ENCODE peak calls at places on chromosomes 2 and 18, in seven cellular contexts. One of them, this sample, is unnamed.

GRCh38 chr2:10655074-10655840 is 34.5 kb downstream of the NOL10 start:
- DNase-seq in Caki2: no peak
- DNase-seq in activated T-helper 9 cell treated with anti-CD3 and anti-CD28 coated beads, Interleukin-2, amount 50 U/mL, for 16 hours: no peak
- DNase-seq in GM20000: no peak
- DNase-seq in stimulated activated CD8-positive, alpha-beta memory T cell treated with anti-CD3 and anti-CD28 coated beads, Interleukin-15, amount 100 ng/mL, for 1 hour: no peak
- DNase-seq in Kasumi-1: no peak
- DNase-seq in SW480: no peak
- DNase-seq in this sample: no peak

GRCh38 chr2:217691920-217692666 is 310.7 kb downstream of the TNS1 start:
- DNase-seq in Caki2: no peak
- DNase-seq in activated T-helper 9 cell treated with anti-CD3 and anti-CD28 coated beads, Interleukin-2, amount 50 U/mL, for 16 hours: no peak
- DNase-seq in GM20000: no peak
- DNase-seq in stimulated activated CD8-positive, alpha-beta memory T cell treated with anti-CD3 and anti-CD28 coated beads, Interleukin-15, amount 100 ng/mL, for 1 hour: no peak
- DNase-seq in Kasumi-1: no peak
- DNase-seq in SW480: no peak
- DNase-seq in this sample: no peak

GRCh38 chr2:223020971-223021675 is 30.9 kb upstream of the KCNE4 start:
- DNase-seq in Caki2: no peak
- DNase-seq in activated T-helper 9 cell treated with anti-CD3 and anti-CD28 coated beads, Interleukin-2, amount 50 U/mL, for 16 hours: no peak
- DNase-seq in GM20000: no peak
- DNase-seq in stimulated activated CD8-positive, alpha-beta memory T cell treated with anti-CD3 and anti-CD28 coated beads, Interleukin-15, amount 100 ng/mL, for 1 hour: no peak
- DNase-seq in Kasumi-1: no peak
- DNase-seq in SW480: no peak
- DNase-seq in this sample: peak; percentile 34

GRCh38 chr2:121866789-121867188 is 111.3 kb downstream of the TSN start:
- DNase-seq in Caki2: no peak
- DNase-seq in activated T-helper 9 cell treated with anti-CD3 and anti-CD28 coated beads, Interleukin-2, amount 50 U/mL, for 16 hours: no peak
- DNase-seq in GM20000: no peak
- DNase-seq in stimulated activated CD8-positive, alpha-beta memory T cell treated with anti-CD3 and anti-CD28 coated beads, Interleukin-15, amount 100 ng/mL, for 1 hour: no peak
- DNase-seq in Kasumi-1: no peak
- DNase-seq in SW480: no peak
- DNase-seq in this sample: peak; percentile 12

GRCh38 chr2:112793449-112793978 is 9.2 kb upstream of the IL1A start:
- DNase-seq in Caki2: no peak
- DNase-seq in activated T-helper 9 cell treated with anti-CD3 and anti-CD28 coated beads, Interleukin-2, amount 50 U/mL, for 16 hours: no peak
- DNase-seq in GM20000: no peak
- DNase-seq in stimulated activated CD8-positive, alpha-beta memory T cell treated with anti-CD3 and anti-CD28 coated beads, Interleukin-15, amount 100 ng/mL, for 1 hour: no peak
- DNase-seq in Kasumi-1: peak; percentile 22
- DNase-seq in SW480: no peak
- DNase-seq in this sample: peak; percentile 35

GRCh38 chr2:174495365-174496012 is 8.7 kb upstream of the GPR155 start:
- DNase-seq in Caki2: no peak
- DNase-seq in activated T-helper 9 cell treated with anti-CD3 and anti-CD28 coated beads, Interleukin-2, amount 50 U/mL, for 16 hours: no peak
- DNase-seq in GM20000: no peak
- DNase-seq in stimulated activated CD8-positive, alpha-beta memory T cell treated with anti-CD3 and anti-CD28 coated beads, Interleukin-15, amount 100 ng/mL, for 1 hour: no peak
- DNase-seq in Kasumi-1: no peak
- DNase-seq in SW480: no peak
- DNase-seq in this sample: no peak

GRCh38 chr2:216279459-216279858 is 92.8 kb downstream of the MARCHF4 start:
- DNase-seq in Caki2: no peak
- DNase-seq in activated T-helper 9 cell treated with anti-CD3 and anti-CD28 coated beads, Interleukin-2, amount 50 U/mL, for 16 hours: no peak
- DNase-seq in GM20000: no peak
- DNase-seq in stimulated activated CD8-positive, alpha-beta memory T cell treated with anti-CD3 and anti-CD28 coated beads, Interleukin-15, amount 100 ng/mL, for 1 hour: no peak
- DNase-seq in Kasumi-1: no peak
- DNase-seq in SW480: no peak
- DNase-seq in this sample: peak; percentile 46

GRCh38 chr2:45585267-45585861 is 25.7 kb downstream of the SRBD1 start:
- DNase-seq in Caki2: peak; percentile 48
- DNase-seq in activated T-helper 9 cell treated with anti-CD3 and anti-CD28 coated beads, Interleukin-2, amount 50 U/mL, for 16 hours: no peak
- DNase-seq in GM20000: peak; percentile 22
- DNase-seq in stimulated activated CD8-positive, alpha-beta memory T cell treated with anti-CD3 and anti-CD28 coated beads, Interleukin-15, amount 100 ng/mL, for 1 hour: no peak
- DNase-seq in Kasumi-1: peak; percentile 59
- DNase-seq in SW480: peak; percentile 30
- DNase-seq in this sample: peak; percentile 64

GRCh38 chr2:168529900-168530561 is 74.0 kb downstream of the CERS6 start:
- DNase-seq in Caki2: no peak
- DNase-seq in activated T-helper 9 cell treated with anti-CD3 and anti-CD28 coated beads, Interleukin-2, amount 50 U/mL, for 16 hours: no peak
- DNase-seq in GM20000: no peak
- DNase-seq in stimulated activated CD8-positive, alpha-beta memory T cell treated with anti-CD3 and anti-CD28 coated beads, Interleukin-15, amount 100 ng/mL, for 1 hour: no peak
- DNase-seq in Kasumi-1: no peak
- DNase-seq in SW480: no peak
- DNase-seq in this sample: no peak

GRCh38 chr18:13261658-13262357 is 43.2 kb downstream of the LDLRAD4 start:
- DNase-seq in Caki2: no peak
- DNase-seq in activated T-helper 9 cell treated with anti-CD3 and anti-CD28 coated beads, Interleukin-2, amount 50 U/mL, for 16 hours: no peak
- DNase-seq in GM20000: no peak
- DNase-seq in stimulated activated CD8-positive, alpha-beta memory T cell treated with anti-CD3 and anti-CD28 coated beads, Interleukin-15, amount 100 ng/mL, for 1 hour: no peak
- DNase-seq in Kasumi-1: no peak
- DNase-seq in SW480: no peak
- DNase-seq in this sample: no peak

GRCh38 chr2:152740743-152741328 is 22.4 kb downstream of the ARL6IP6 start:
- DNase-seq in Caki2: peak; percentile 37
- DNase-seq in activated T-helper 9 cell treated with anti-CD3 and anti-CD28 coated beads, Interleukin-2, amount 50 U/mL, for 16 hours: no peak
- DNase-seq in GM20000: peak; percentile 40
- DNase-seq in stimulated activated CD8-positive, alpha-beta memory T cell treated with anti-CD3 and anti-CD28 coated beads, Interleukin-15, amount 100 ng/mL, for 1 hour: no peak
- DNase-seq in Kasumi-1: peak; percentile 92
- DNase-seq in SW480: peak; percentile 65
- DNase-seq in this sample: peak; percentile 76

GRCh38 chr2:28507806-28508764 is 12.2 kb downstream of the PLB1 start:
- DNase-seq in Caki2: peak; percentile 95
- DNase-seq in activated T-helper 9 cell treated with anti-CD3 and anti-CD28 coated beads, Interleukin-2, amount 50 U/mL, for 16 hours: no peak
- DNase-seq in GM20000: no peak
- DNase-seq in stimulated activated CD8-positive, alpha-beta memory T cell treated with anti-CD3 and anti-CD28 coated beads, Interleukin-15, amount 100 ng/mL, for 1 hour: no peak
- DNase-seq in Kasumi-1: no peak
- DNase-seq in SW480: peak; percentile 100
- DNase-seq in this sample: peak; percentile 15

This sample was measured in fibroblast of villous mesenchyme.